ENCODE peak calls at places on chromosomes 11 and 22, in nine cellular contexts. B is GDM1; E is stimulated activated CD4-positive, alpha-beta T cell treated with anti-CD3 and anti-CD28 coated beads, Interleukin-4, amount 100 ng/mL, for 48 hours; J is naive thymus-derived CD8-positive, alpha-beta T cell; I is GM04504; S is astrocyte of the spinal cord; L is NCI-H1105 treated with DMSO at 0.1 percent for 48 hours; G is dorsolateral prefrontal cortex; W is brain microvascular endothelial cell. N is an unnamed sample.
A peak's percentile ranks its signal among the peaks of the same experiment; 100 is the strongest.

GRCh38 chr11:2186669-2187266 is 15.2 kb upstream of the TH start:
- DNase-seq in G (no peak), E (peak; percentile 37), W (peak; percentile 18), I (no peak), J (peak; percentile 71), S (peak; percentile 10), L (peak; percentile 35), B (peak; percentile 49), N (no peak)

GRCh38 chr22:49955581-49956417 is 4.8 kb upstream of the PIM3 start:
- DNase-seq in L (no peak), I (no peak), S (no peak), J (no peak), B (no peak), G (no peak), W (no peak), E (no peak), N (no peak)

GRCh38 chr11:73388241-73389133 is 12.3 kb downstream of the RELT start:
- DNase-seq in S (no peak), B (peak; percentile 74), G (no peak), L (no peak), E (no peak), W (no peak), J (no peak), I (no peak), N (no peak)

GRCh38 chr22:49856343-49856742 is 2.7 kb downstream of the ZBED4 start:
- DNase-seq in G (no peak), I (no peak), S (no peak), B (no peak), E (no peak), W (no peak), L (no peak), J (no peak), N (no peak)

GRCh38 chr11:115911656-115912055 is 407.4 kb upstream of the CADM1 start:
- DNase-seq in W (no peak), J (no peak), E (no peak), L (peak; percentile 98), S (no peak), B (no peak), G (no peak), I (no peak), N (no peak)

GRCh38 chr22:30036656-30037055 is 43.6 kb upstream of the HORMAD2 start:
- DNase-seq in S (no peak), I (no peak), L (no peak), G (no peak), E (no peak), B (no peak), J (no peak), W (peak; percentile 25), N (no peak)

GRCh38 chr11:100851129-100851528 is 164.0 kb downstream of the ARHGAP42 start:
- DNase-seq in E (no peak), S (no peak), I (no peak), L (no peak), G (no peak), J (no peak), B (no peak), W (no peak), N (no peak)

GRCh38 chr11:86999859-87000753 is 37.6 kb upstream of the TMEM135 start:
- DNase-seq in G (no peak), B (no peak), W (peak; percentile 22), S (peak; percentile 27), J (no peak), I (no peak), E (no peak), L (no peak), N (no peak)

GRCh38 chr22:37147186-37147990 is 2.3 kb downstream of the IL2RB start:
- DNase-seq in E (no peak), I (no peak), J (no peak), W (no peak), G (no peak), S (no peak), L (no peak), B (no peak), N (no peak)

GRCh38 chr11:67026941-67027340 is 4.0 kb downstream of the SYT12 start:
- DNase-seq in S (no peak), W (no peak), J (no peak), L (no peak), B (no peak), G (no peak), E (no peak), I (no peak), N (no peak)

GRCh38 chr11:46105134-46105628 is 16.1 kb downstream of the PHF21A start:
- DNase-seq in B (no peak), W (no peak), S (no peak), L (no peak), J (no peak), E (no peak), G (no peak), I (no peak), N (no peak)

GRCh38 chr11:124961972-124962609 is 8.1 kb downstream of the CCDC15 start:
- DNase-seq in J (no peak), S (peak; percentile 84), G (no peak), B (peak; percentile 61), I (peak; percentile 50), L (peak; percentile 77), W (peak; percentile 78), E (no peak), N (no peak)

GRCh38 chr22:48241658-48242057 is 1479.2 kb downstream of the TBC1D22A start:
- DNase-seq in W (no peak), E (no peak), G (no peak), B (no peak), L (no peak), I (no peak), S (no peak), J (peak; percentile 8), N (no peak)

GRCh38 chr11:87926250-87926970 is 248.8 kb downstream of the RAB38 start:
- DNase-seq in W (peak; percentile 90), B (no peak), G (no peak), I (peak; percentile 56), E (no peak), S (peak; percentile 63), L (no peak), J (no peak), N (no peak)

GRCh38 chr22:50141891-50142363 is 28.6 kb upstream of the PANX2 start:
- DNase-seq in E (no peak), J (no peak), G (no peak), L (peak; percentile 14), I (no peak), W (no peak), B (no peak), S (no peak), N (no peak)

GRCh38 chr11:69293819-69294505 is at the start of gene MYEOV:
- DNase-seq in J (no peak), S (peak; percentile 47), B (no peak), L (no peak), G (no peak), W (no peak), I (no peak), E (peak; percentile 42), N (no peak)

GRCh38 chr11:119446434-119446833 is 23.5 kb upstream of the THY1 start:
- DNase-seq in E (no peak), W (no peak), J (no peak), G (no peak), I (no peak), S (no peak), L (no peak), B (no peak), N (no peak)

GRCh38 chr22:17912942-17913704 is 111.2 kb downstream of the MICAL3 start:
- DNase-seq in L (no peak), E (no peak), B (no peak), W (no peak), S (no peak), G (no peak), J (no peak), I (no peak), N (no peak)

GRCh38 chr11:32885556-32885955 is 7.1 kb upstream of the QSER1 start:
- DNase-seq in S (no peak), J (no peak), I (no peak), E (no peak), G (no peak), W (no peak), L (no peak), B (no peak), N (no peak)

GRCh38 chr11:132245558-132246385 is 875.4 kb downstream of the NTM start:
- DNase-seq in E (no peak), W (no peak), B (no peak), G (no peak), L (no peak), I (no peak), S (no peak), J (no peak), N (no peak)

GRCh38 chr11:57779275-57779674 is 17.7 kb downstream of the CTNND1 start:
- DNase-seq in E (no peak), G (no peak), S (peak; percentile 64), J (no peak), W (peak; percentile 45), I (peak; percentile 46), B (no peak), L (no peak), N (peak; percentile 46)

GRCh38 chr11:115439385-115439784 is 64.8 kb downstream of the CADM1 start:
- DNase-seq in J (no peak), E (no peak), W (no peak), I (no peak), G (no peak), B (no peak), S (peak; percentile 43), L (no peak), N (no peak)

GRCh38 chr11:7495997-7496545 is 10.8 kb downstream of the OLFML1 start:
- DNase-seq in J (no peak), I (no peak), B (no peak), G (no peak), E (no peak), S (no peak), L (no peak), W (no peak), N (no peak)

GRCh38 chr22:44883011-44883421 is 126.8 kb downstream of the PHF21B start:
- DNase-seq in G (no peak), E (no peak), S (no peak), W (no peak), I (no peak), J (no peak), B (no peak), L (no peak), N (no peak)

GRCh38 chr11:72138821-72139390 is 3.4 kb downstream of the FOLR3 start:
- DNase-seq in L (no peak), B (no peak), J (no peak), G (no peak), S (no peak), I (no peak), E (no peak), W (no peak), N (no peak)

GRCh38 chr11:14136561-14136960 is 174.0 kb downstream of the SPON1 start:
- DNase-seq in S (no peak), I (no peak), W (no peak), E (no peak), L (no peak), B (no peak), G (no peak), J (no peak), N (no peak)

GRCh38 chr11:6321356-6321755 is 1.1 kb upstream of the CAVIN3 start:
- DNase-seq in G (no peak), S (no peak), B (no peak), E (no peak), W (no peak), I (no peak), L (no peak), J (no peak), N (no peak)

GRCh38 chr22:37425800-37426531 is 1.3 kb downstream of the ELFN2 start:
- DNase-seq in B (no peak), S (peak; percentile 54), G (no peak), L (peak; percentile 65), J (no peak), W (no peak), E (no peak), I (no peak), N (no peak)

GRCh38 chr11:76395296-76395695 is 14.2 kb downstream of the GVQW3 start:
- DNase-seq in E (no peak), S (no peak), I (no peak), L (no peak), W (no peak), G (no peak), J (no peak), B (no peak), N (no peak)

N was measured in head of caudate nucleus.